ENCODE peak calls at places on chromosome 10, in eight cellular contexts. One of them, this sample, is unnamed.

GRCh38 chr10:100483876-100484666 is 21.3 kb downstream of the WNT8B start:
- DNase-seq in SK-MEL-5: no peak
- DNase-seq in HEK293T: no peak
- DNase-seq in thoracic aorta: no peak
- DNase-seq in T-helper 2 cell treated with Interferon-gamma antibody and Interleukin-4, amounts not matched to agents 5 μg/mL and 100 μg/mL, for 36 hours: no peak
- DNase-seq in neural progenitor cell: no peak
- DNase-seq in stimulated activated naive B cell treated with anti-CD40 and anti-IgM and Interleukin-4, amounts not matched to agents 10 μg/mL and 1 μg/mL and 100 μg/mL, for 72 hours: no peak
- DNase-seq in activated CD8-positive, alpha-beta memory T cell treated with anti-CD3 and anti-CD28 coated beads, Interleukin-2, amount 10 ng/mL, durations not matched to agents 7 days and 5 days: no peak
- DNase-seq in this sample: no peak

GRCh38 chr10:119834188-119834587 is 38.5 kb downstream of the MCMBP start:
- DNase-seq in HEK293T: no peak
- DNase-seq in stimulated activated naive B cell treated with anti-CD40 and anti-IgM and Interleukin-4, amounts not matched to agents 10 μg/mL and 1 μg/mL and 100 μg/mL, for 72 hours: no peak
- DNase-seq in neural progenitor cell: no peak
- DNase-seq in thoracic aorta: no peak
- DNase-seq in activated CD8-positive, alpha-beta memory T cell treated with anti-CD3 and anti-CD28 coated beads, Interleukin-2, amount 10 ng/mL, durations not matched to agents 7 days and 5 days: no peak
- DNase-seq in SK-MEL-5: no peak
- DNase-seq in T-helper 2 cell treated with Interferon-gamma antibody and Interleukin-4, amounts not matched to agents 5 μg/mL and 100 μg/mL, for 36 hours: peak; percentile 51
- DNase-seq in this sample: no peak

GRCh38 chr10:32065871-32066270 is 9.6 kb upstream of the KIF5B start:
- DNase-seq in activated CD8-positive, alpha-beta memory T cell treated with anti-CD3 and anti-CD28 coated beads, Interleukin-2, amount 10 ng/mL, durations not matched to agents 7 days and 5 days: no peak
- DNase-seq in HEK293T: no peak
- DNase-seq in thoracic aorta: no peak
- DNase-seq in T-helper 2 cell treated with Interferon-gamma antibody and Interleukin-4, amounts not matched to agents 5 μg/mL and 100 μg/mL, for 36 hours: no peak
- DNase-seq in SK-MEL-5: no peak
- DNase-seq in stimulated activated naive B cell treated with anti-CD40 and anti-IgM and Interleukin-4, amounts not matched to agents 10 μg/mL and 1 μg/mL and 100 μg/mL, for 72 hours: no peak
- DNase-seq in neural progenitor cell: no peak
- DNase-seq in this sample: peak; percentile 76

GRCh38 chr10:120042705-120043104 is 150.2 kb downstream of the SEC23IP start:
- DNase-seq in T-helper 2 cell treated with Interferon-gamma antibody and Interleukin-4, amounts not matched to agents 5 μg/mL and 100 μg/mL, for 36 hours: no peak
- DNase-seq in activated CD8-positive, alpha-beta memory T cell treated with anti-CD3 and anti-CD28 coated beads, Interleukin-2, amount 10 ng/mL, durations not matched to agents 7 days and 5 days: no peak
- DNase-seq in stimulated activated naive B cell treated with anti-CD40 and anti-IgM and Interleukin-4, amounts not matched to agents 10 μg/mL and 1 μg/mL and 100 μg/mL, for 72 hours: no peak
- DNase-seq in neural progenitor cell: no peak
- DNase-seq in thoracic aorta: no peak
- DNase-seq in SK-MEL-5: no peak
- DNase-seq in HEK293T: no peak
- DNase-seq in this sample: no peak

GRCh38 chr10:26622891-26623290 is 74.6 kb upstream of the PDSS1 start:
- DNase-seq in stimulated activated naive B cell treated with anti-CD40 and anti-IgM and Interleukin-4, amounts not matched to agents 10 μg/mL and 1 μg/mL and 100 μg/mL, for 72 hours: no peak
- DNase-seq in thoracic aorta: no peak
- DNase-seq in SK-MEL-5: no peak
- DNase-seq in neural progenitor cell: no peak
- DNase-seq in HEK293T: no peak
- DNase-seq in activated CD8-positive, alpha-beta memory T cell treated with anti-CD3 and anti-CD28 coated beads, Interleukin-2, amount 10 ng/mL, durations not matched to agents 7 days and 5 days: no peak
- DNase-seq in T-helper 2 cell treated with Interferon-gamma antibody and Interleukin-4, amounts not matched to agents 5 μg/mL and 100 μg/mL, for 36 hours: no peak
- DNase-seq in this sample: no peak

GRCh38 chr10:17010363-17011145 is 119.1 kb downstream of the CUBN start:
- DNase-seq in stimulated activated naive B cell treated with anti-CD40 and anti-IgM and Interleukin-4, amounts not matched to agents 10 μg/mL and 1 μg/mL and 100 μg/mL, for 72 hours: no peak
- DNase-seq in HEK293T: no peak
- DNase-seq in thoracic aorta: no peak
- DNase-seq in activated CD8-positive, alpha-beta memory T cell treated with anti-CD3 and anti-CD28 coated beads, Interleukin-2, amount 10 ng/mL, durations not matched to agents 7 days and 5 days: no peak
- DNase-seq in T-helper 2 cell treated with Interferon-gamma antibody and Interleukin-4, amounts not matched to agents 5 μg/mL and 100 μg/mL, for 36 hours: no peak
- DNase-seq in neural progenitor cell: no peak
- DNase-seq in SK-MEL-5: peak; percentile 74
- DNase-seq in this sample: no peak

GRCh38 chr10:124867304-124867703 is 65.7 kb downstream of the ABRAXAS2 start:
- DNase-seq in thoracic aorta: no peak
- DNase-seq in stimulated activated naive B cell treated with anti-CD40 and anti-IgM and Interleukin-4, amounts not matched to agents 10 μg/mL and 1 μg/mL and 100 μg/mL, for 72 hours: no peak
- DNase-seq in T-helper 2 cell treated with Interferon-gamma antibody and Interleukin-4, amounts not matched to agents 5 μg/mL and 100 μg/mL, for 36 hours: no peak
- DNase-seq in HEK293T: no peak
- DNase-seq in SK-MEL-5: no peak
- DNase-seq in neural progenitor cell: peak; percentile 32
- DNase-seq in activated CD8-positive, alpha-beta memory T cell treated with anti-CD3 and anti-CD28 coated beads, Interleukin-2, amount 10 ng/mL, durations not matched to agents 7 days and 5 days: no peak
- DNase-seq in this sample: no peak

GRCh38 chr10:12097791-12098190 is 29.0 kb downstream of the DHTKD1 start:
- DNase-seq in stimulated activated naive B cell treated with anti-CD40 and anti-IgM and Interleukin-4, amounts not matched to agents 10 μg/mL and 1 μg/mL and 100 μg/mL, for 72 hours: no peak
- DNase-seq in T-helper 2 cell treated with Interferon-gamma antibody and Interleukin-4, amounts not matched to agents 5 μg/mL and 100 μg/mL, for 36 hours: no peak
- DNase-seq in thoracic aorta: no peak
- DNase-seq in HEK293T: no peak
- DNase-seq in SK-MEL-5: no peak
- DNase-seq in activated CD8-positive, alpha-beta memory T cell treated with anti-CD3 and anti-CD28 coated beads, Interleukin-2, amount 10 ng/mL, durations not matched to agents 7 days and 5 days: no peak
- DNase-seq in neural progenitor cell: no peak
- DNase-seq in this sample: no peak

GRCh38 chr10:932589-932988 is 1.1 kb upstream of the LARP4B start:
- DNase-seq in T-helper 2 cell treated with Interferon-gamma antibody and Interleukin-4, amounts not matched to agents 5 μg/mL and 100 μg/mL, for 36 hours: no peak
- DNase-seq in HEK293T: no peak
- DNase-seq in stimulated activated naive B cell treated with anti-CD40 and anti-IgM and Interleukin-4, amounts not matched to agents 10 μg/mL and 1 μg/mL and 100 μg/mL, for 72 hours: no peak
- DNase-seq in neural progenitor cell: no peak
- DNase-seq in activated CD8-positive, alpha-beta memory T cell treated with anti-CD3 and anti-CD28 coated beads, Interleukin-2, amount 10 ng/mL, durations not matched to agents 7 days and 5 days: no peak
- DNase-seq in SK-MEL-5: no peak
- DNase-seq in thoracic aorta: no peak
- DNase-seq in this sample: no peak

GRCh38 chr10:23191764-23192395 is at the start of gene PTF1A:
- DNase-seq in activated CD8-positive, alpha-beta memory T cell treated with anti-CD3 and anti-CD28 coated beads, Interleukin-2, amount 10 ng/mL, durations not matched to agents 7 days and 5 days: no peak
- DNase-seq in SK-MEL-5: no peak
- DNase-seq in HEK293T: no peak
- DNase-seq in neural progenitor cell: peak; percentile 51
- DNase-seq in stimulated activated naive B cell treated with anti-CD40 and anti-IgM and Interleukin-4, amounts not matched to agents 10 μg/mL and 1 μg/mL and 100 μg/mL, for 72 hours: no peak
- DNase-seq in T-helper 2 cell treated with Interferon-gamma antibody and Interleukin-4, amounts not matched to agents 5 μg/mL and 100 μg/mL, for 36 hours: no peak
- DNase-seq in thoracic aorta: no peak
- DNase-seq in this sample: no peak

GRCh38 chr10:43255644-43256431 is 11.0 kb downstream of the RASGEF1A start:
- DNase-seq in HEK293T: peak; percentile 67
- DNase-seq in activated CD8-positive, alpha-beta memory T cell treated with anti-CD3 and anti-CD28 coated beads, Interleukin-2, amount 10 ng/mL, durations not matched to agents 7 days and 5 days: peak; percentile 75
- DNase-seq in neural progenitor cell: peak; percentile 71
- DNase-seq in T-helper 2 cell treated with Interferon-gamma antibody and Interleukin-4, amounts not matched to agents 5 μg/mL and 100 μg/mL, for 36 hours: no peak
- DNase-seq in stimulated activated naive B cell treated with anti-CD40 and anti-IgM and Interleukin-4, amounts not matched to agents 10 μg/mL and 1 μg/mL and 100 μg/mL, for 72 hours: no peak
- DNase-seq in thoracic aorta: no peak
- DNase-seq in SK-MEL-5: peak; percentile 55
- DNase-seq in this sample: peak; percentile 47